ENCODE peak calls at places on chromosome 4, in six cellular contexts. I, K, O, M, D and E are unnamed samples.

GRCh38 chr4:120682981-120683380 is 239.5 kb downstream of the PRDM5 start:
- DNase-seq in I (no peak), O (no peak), D (no peak), K (no peak), M (no peak), E (no peak)

GRCh38 chr4:139978692-139979091 is 175.3 kb downstream of the MAML3 start:
- DNase-seq in I (no peak), O (no peak), K (no peak), M (no peak), D (no peak), E (no peak)

GRCh38 chr4:152206185-152206584 is 329.7 kb downstream of the FBXW7 start:
- DNase-seq in M (no peak), D (no peak), I (no peak), O (no peak), K (peak; percentile 38), E (no peak)

GRCh38 chr4:87122252-87122651 is 98.2 kb downstream of the KLHL8 start:
- DNase-seq in K (peak; percentile 78), O (no peak), I (no peak), D (no peak), M (no peak), E (no peak)

GRCh38 chr4:60656171-60656570 is 544.0 kb upstream of the ADGRL3 start:
- DNase-seq in M (no peak), O (no peak), I (no peak), D (no peak), K (no peak), E (no peak)

GRCh38 chr4:60805500-60806313 is 394.4 kb upstream of the ADGRL3 start:
- DNase-seq in D (no peak), M (no peak), I (peak; percentile 25), K (no peak), O (no peak), E (no peak)

GRCh38 chr4:13547563-13548041 is 3.3 kb upstream of the NKX3-2 start:
- DNase-seq in K (no peak), D (no peak), I (no peak), O (no peak), M (no peak), E (no peak)

GRCh38 chr4:110808371-110808878 is 185.5 kb upstream of the PITX2 start:
- DNase-seq in K (no peak), O (no peak), D (no peak), M (no peak), I (no peak), E (no peak)

GRCh38 chr4:168735735-168736134 is 238.9 kb downstream of the PALLD start:
- DNase-seq in O (no peak), K (no peak), D (no peak), I (no peak), M (no peak), E (no peak)

GRCh38 chr4:108762559-108763225 is at the start of gene ETNPPL:
- DNase-seq in D (no peak), M (no peak), K (peak; percentile 37), O (no peak), I (peak; percentile 22), E (no peak)

GRCh38 chr4:26787461-26788340 is 72.9 kb upstream of the STIM2 start:
- DNase-seq in O (peak; percentile 32), I (peak; percentile 35), K (peak; percentile 28), M (no peak), D (no peak), E (no peak)

GRCh38 chr4:150863456-150863855 is 151.6 kb downstream of the LRBA start:
- DNase-seq in D (no peak), M (no peak), I (no peak), O (no peak), K (no peak), E (no peak)

GRCh38 chr4:2793920-2794706 is 1.2 kb downstream of the SH3BP2 start:
- DNase-seq in I (no peak), M (peak; percentile 16), K (peak; percentile 59), D (no peak), O (peak; percentile 24), E (no peak)

GRCh38 chr4:115332078-115332477 is 218.7 kb upstream of the NDST4 start:
- DNase-seq in K (no peak), I (no peak), O (no peak), M (no peak), D (no peak), E (no peak)

GRCh38 chr4:146134761-146135160 is 40.8 kb upstream of the LSM6 start:
- DNase-seq in O (no peak), M (no peak), D (no peak), I (no peak), K (peak; percentile 22), E (no peak)

GRCh38 chr4:116515959-116516358 is 569.4 kb downstream of the TRAM1L1 start:
- DNase-seq in M (no peak), O (no peak), D (no peak), K (no peak), I (no peak), E (no peak)

GRCh38 chr4:8909548-8909947 is 37.9 kb upstream of the HMX1 start:
- DNase-seq in O (no peak), M (no peak), I (no peak), D (no peak), K (no peak), E (no peak)

GRCh38 chr4:135277116-135277979 is 1075.8 kb upstream of the PABPC4L start:
- DNase-seq in O (no peak), M (no peak), D (no peak), I (no peak), K (no peak), E (no peak)

GRCh38 chr4:68463796-68464195 is 16.5 kb downstream of the TMPRSS11E start:
- DNase-seq in K (no peak), D (no peak), M (no peak), O (no peak), I (no peak), E (no peak)

GRCh38 chr4:152689615-152690501 is 10.1 kb upstream of the TMEM154 start:
- DNase-seq in I (no peak), D (no peak), K (no peak), M (no peak), O (no peak), E (no peak)

GRCh38 chr4:15774020-15774420 is 4.1 kb upstream of the CD38 start:
- DNase-seq in K (no peak), O (no peak), M (no peak), I (no peak), D (no peak), E (no peak)

GRCh38 chr4:94548571-94548970 is 96.8 kb downstream of the PDLIM5 start:
- DNase-seq in D (no peak), I (no peak), O (no peak), M (no peak), K (no peak), E (no peak)

GRCh38 chr4:78776729-78777555 is 792 bp downstream of the BMP2K start:
- DNase-seq in M (peak; percentile 15), D (no peak), O (peak; percentile 20), K (peak; percentile 65), I (no peak), E (no peak)

GRCh38 chr4:174604198-174604597 is 81.9 kb upstream of the HPGD start:
- DNase-seq in D (no peak), O (no peak), M (no peak), I (no peak), K (no peak), E (no peak)

GRCh38 chr4:58679051-58679450 is 1568.9 kb upstream of the IGFBP7 start:
- DNase-seq in K (no peak), M (no peak), O (no peak), D (no peak), I (no peak), E (no peak)

GRCh38 chr4:101356928-101357327 is 9.6 kb upstream of the PPP3CA start:
- DNase-seq in K (peak; percentile 74), D (no peak), I (no peak), M (no peak), O (no peak), E (no peak)

GRCh38 chr4:22334155-22334554 is 181.7 kb downstream of the ADGRA3 start:
- DNase-seq in I (no peak), K (no peak), O (no peak), D (no peak), M (no peak), E (no peak)

GRCh38 chr4:40627540-40627939 is 2.1 kb downstream of the RBM47 start:
- DNase-seq in I (no peak), O (no peak), M (no peak), K (no peak), D (no peak), E (no peak)
- H3K4me3 ChIP-seq in I (no peak overlapping the region), O (no peak overlapping the region), M (peak overlapping the region; percentile 9), K (peak overlapping the region; percentile 21), D (no peak overlapping the region), E (peak overlapping the region; percentile 62)

GRCh38 chr4:183634086-183634485 is 24.9 kb downstream of the RWDD4 start:
- DNase-seq in I (no peak), O (no peak), K (no peak), M (no peak), D (no peak), E (no peak)

GRCh38 chr4:183631577-183632198 is 27.3 kb downstream of the RWDD4 start:
- DNase-seq in I (no peak), M (no peak), D (no peak), O (no peak), K (peak; percentile 85), E (no peak)

GRCh38 chr4:183633476-183634058 is 25.4 kb downstream of the RWDD4 start:
- DNase-seq in M (no peak), I (no peak), D (no peak), K (no peak), O (no peak), E (peak; percentile 16)

GRCh38 chr4:183635333-183635732 is 23.7 kb downstream of the RWDD4 start:
- DNase-seq in O (no peak), M (no peak), D (no peak), K (no peak), I (no peak), E (peak; percentile 78)

GRCh38 chr4:183632689-183633088 is 26.3 kb downstream of the RWDD4 start:
- DNase-seq in M (no peak), K (no peak), D (no peak), O (no peak), I (no peak), E (no peak)
- H3K4me3 ChIP-seq in M (no peak overlapping the region), K (no peak overlapping the region), D (no peak overlapping the region), O (no peak overlapping the region), I (no peak overlapping the region), E (no peak overlapping the region)

DNA sequence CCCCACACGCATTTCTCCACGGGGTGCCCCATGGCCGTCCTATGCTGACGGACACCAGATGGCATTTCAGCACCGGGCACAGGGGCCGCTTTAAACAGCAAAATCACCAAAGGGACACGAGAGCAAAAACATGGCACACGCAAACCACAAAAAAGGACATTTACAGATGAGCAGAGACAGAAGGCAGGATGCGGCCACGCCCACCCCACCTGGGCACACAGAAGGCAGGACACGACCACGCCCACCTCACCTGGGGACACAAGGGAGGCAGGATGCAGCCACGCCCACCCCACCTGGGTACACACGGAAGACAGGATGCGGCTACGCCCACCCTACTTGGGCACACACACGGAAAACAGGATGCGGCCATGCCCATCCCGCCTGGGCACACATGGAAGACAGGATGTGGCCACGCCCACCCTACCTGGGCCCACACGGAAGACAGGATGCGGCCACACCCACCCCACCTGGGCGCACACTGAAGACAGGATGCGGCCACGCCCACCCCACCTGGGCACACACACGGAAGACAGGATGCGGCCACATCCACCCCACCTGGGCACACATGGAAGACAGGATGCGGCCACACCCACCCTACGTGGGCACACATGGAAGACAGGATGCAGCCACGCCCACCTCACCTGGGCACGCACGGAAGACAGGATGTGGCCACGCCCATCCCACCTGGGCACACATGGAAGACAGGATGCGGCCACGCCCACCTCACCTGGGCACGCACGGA is 69.1 kb downstream of the FAM53A start:
- DNase-seq in I (no peak), O (no peak), K (no peak), D (no peak), M (no peak), E (no peak)
- H3K4me3 ChIP-seq in I (no peak overlapping the region), O (no peak overlapping the region), K (no peak overlapping the region), D (no peak overlapping the region), M (no peak overlapping the region), E (no peak overlapping the region)

GRCh38 chr4:3879681-3880594 is 113.8 kb downstream of the ADRA2C start:
- DNase-seq in I (no peak), M (no peak), D (no peak), K (no peak), O (no peak), E (no peak)
- H3K4me3 ChIP-seq in I (peak overlapping the region; percentile 8), M (no peak overlapping the region), D (no peak overlapping the region), K (no peak overlapping the region), O (no peak overlapping the region), E (no peak overlapping the region)